ENCODE peak calls at places on chromosomes 2 and 18, in six cellular contexts. One of them, this sample, is unnamed.
A peak's percentile ranks its signal among the peaks of the same experiment; 100 is the strongest.

GRCh38 chr2:55555977-55556376 is 36.5 kb downstream of the CFAP36 start:
- DNase-seq in germinal center: no peak
- DNase-seq in neural crest cell: no peak
- DNase-seq in nucleus accumbens: no peak
- DNase-seq in NCI-H2171 treated with DMSO at 0.1 percent for 48 hours: no peak
- DNase-seq in DMS153: no peak
- DNase-seq in this sample: no peak

GRCh38 chr2:214069254-214069653 is 341.6 kb upstream of the VWC2L start:
- DNase-seq in germinal center: no peak
- DNase-seq in neural crest cell: no peak
- DNase-seq in nucleus accumbens: no peak
- DNase-seq in NCI-H2171 treated with DMSO at 0.1 percent for 48 hours: peak; percentile 31
- DNase-seq in DMS153: peak; percentile 36
- DNase-seq in this sample: no peak

GRCh38 chr2:99880148-99880983 is 262.0 kb downstream of the AFF3 start:
- DNase-seq in germinal center: no peak
- DNase-seq in neural crest cell: no peak
- DNase-seq in nucleus accumbens: no peak
- DNase-seq in NCI-H2171 treated with DMSO at 0.1 percent for 48 hours: peak; percentile 98
- DNase-seq in DMS153: no peak
- DNase-seq in this sample: no peak

GRCh38 chr2:226117506-226118065 is 682.0 kb downstream of the IRS1 start:
- DNase-seq in germinal center: no peak
- DNase-seq in neural crest cell: no peak
- DNase-seq in nucleus accumbens: no peak
- DNase-seq in NCI-H2171 treated with DMSO at 0.1 percent for 48 hours: no peak
- DNase-seq in DMS153: no peak
- DNase-seq in this sample: no peak

GRCh38 chr2:101956465-101957030 is 35.2 kb upstream of the IL1R2 start:
- DNase-seq in germinal center: no peak
- DNase-seq in neural crest cell: no peak
- DNase-seq in nucleus accumbens: no peak
- DNase-seq in NCI-H2171 treated with DMSO at 0.1 percent for 48 hours: no peak
- DNase-seq in DMS153: no peak
- DNase-seq in this sample: no peak

GRCh38 chr2:54589340-54590215 is 133.5 kb downstream of the SPTBN1 start:
- DNase-seq in germinal center: no peak
- DNase-seq in neural crest cell: no peak
- DNase-seq in nucleus accumbens: no peak
- DNase-seq in NCI-H2171 treated with DMSO at 0.1 percent for 48 hours: no peak
- DNase-seq in DMS153: peak; percentile 59
- DNase-seq in this sample: no peak

GRCh38 chr18:22171839-22172582 is 2.6 kb downstream of the GATA6 start:
- DNase-seq in germinal center: no peak
- DNase-seq in neural crest cell: no peak
- DNase-seq in nucleus accumbens: no peak
- DNase-seq in NCI-H2171 treated with DMSO at 0.1 percent for 48 hours: no peak
- DNase-seq in DMS153: no peak
- DNase-seq in this sample: peak; percentile 53

GRCh38 chr2:10216677-10217498 is 85.8 kb upstream of the HPCAL1 start:
- DNase-seq in germinal center: no peak
- DNase-seq in neural crest cell: no peak
- DNase-seq in nucleus accumbens: no peak
- DNase-seq in NCI-H2171 treated with DMSO at 0.1 percent for 48 hours: no peak
- DNase-seq in DMS153: no peak
- DNase-seq in this sample: no peak

GRCh38 chr2:233867993-233868532 is at the start of gene MSL3B:
- DNase-seq in germinal center: peak; percentile 86
- DNase-seq in neural crest cell: peak; percentile 28
- DNase-seq in nucleus accumbens: no peak
- DNase-seq in NCI-H2171 treated with DMSO at 0.1 percent for 48 hours: peak; percentile 63
- DNase-seq in DMS153: no peak
- DNase-seq in this sample: peak; percentile 49

GRCh38 chr2:47180531-47180930 is 25.4 kb upstream of the STPG4 start:
- DNase-seq in germinal center: no peak
- DNase-seq in neural crest cell: no peak
- DNase-seq in nucleus accumbens: no peak
- DNase-seq in NCI-H2171 treated with DMSO at 0.1 percent for 48 hours: no peak
- DNase-seq in DMS153: no peak
- DNase-seq in this sample: no peak

GRCh38 chr2:100641115-100641415 is 78.3 kb downstream of the PDCL3 start:
- DNase-seq in germinal center: no peak
- DNase-seq in neural crest cell: no peak
- DNase-seq in nucleus accumbens: no peak
- DNase-seq in NCI-H2171 treated with DMSO at 0.1 percent for 48 hours: no peak
- DNase-seq in DMS153: no peak
- DNase-seq in this sample: peak; percentile 9

GRCh38 chr2:1207962-1208510 is 205.2 kb upstream of the TPO start:
- DNase-seq in germinal center: no peak
- DNase-seq in neural crest cell: no peak
- DNase-seq in nucleus accumbens: no peak
- DNase-seq in NCI-H2171 treated with DMSO at 0.1 percent for 48 hours: no peak
- DNase-seq in DMS153: no peak
- DNase-seq in this sample: no peak

GRCh38 chr2:162403884-162404283 is 60.0 kb downstream of the GCA start:
- DNase-seq in germinal center: no peak
- DNase-seq in neural crest cell: no peak
- DNase-seq in nucleus accumbens: no peak
- DNase-seq in NCI-H2171 treated with DMSO at 0.1 percent for 48 hours: no peak
- DNase-seq in DMS153: no peak
- DNase-seq in this sample: no peak

This sample was measured in nephron progenitor cell.